ENCODE peak calls at places on chromosomes 2 and 18, in nine cellular contexts. V, U, H, N, X, P, M, D and T are unnamed samples.

GRCh38 chr2:160039166-160039903 is 23.1 kb downstream of the PLA2R1 start:
- DNase-seq in V (peak), U (no peak), H (peak), N (no peak), X (no peak), P (no peak), M (no peak), D (no peak), T (no peak)

GRCh38 chr2:222319576-222320440 is 21.0 kb upstream of the PAX3 start:
- DNase-seq in V (peak), U (peak), H (no peak), N (no peak), X (peak), P (no peak), M (peak), D (no peak), T (peak)

GRCh38 chr2:128442891-128443302 is 124.2 kb upstream of the HS6ST1 start:
- DNase-seq in V (peak), U (peak), H (peak), N (no peak), X (peak), P (no peak), M (peak), D (no peak), T (no peak)

GRCh38 chr18:33746261-33746660 is 168.2 kb downstream of the ASXL3 start:
- DNase-seq in V (no peak), U (no peak), H (no peak), N (no peak), X (no peak), P (no peak), M (no peak), D (no peak), T (no peak)

GRCh38 chr2:100236166-100236565 is 86.1 kb downstream of the LONRF2 start:
- DNase-seq in V (no peak), U (no peak), H (no peak), N (no peak), X (no peak), P (no peak), M (no peak), D (no peak), T (no peak)

GRCh38 chr2:186554450-186554849 is 35.4 kb upstream of the ITGAV start:
- DNase-seq in V (no peak), U (no peak), H (no peak), N (no peak), X (no peak), P (no peak), M (no peak), D (no peak), T (no peak)

GRCh38 chr2:25201265-25201664 is 32.9 kb upstream of the POMC start:
- DNase-seq in V (no peak), U (peak), H (no peak), N (no peak), X (no peak), P (no peak), M (no peak), D (no peak), T (no peak)

GRCh38 chr2:239193426-239193825 is 207.4 kb downstream of the HDAC4 start:
- DNase-seq in V (peak), U (no peak), H (no peak), N (no peak), X (peak), P (no peak), M (peak), D (no peak), T (no peak)

GRCh38 chr18:22830511-22830910 is 102.6 kb upstream of the RBBP8 start:
- DNase-seq in V (no peak), U (peak), H (no peak), N (no peak), X (no peak), P (no peak), M (no peak), D (no peak), T (no peak)

GRCh38 chr18:363327-364115 is 95.7 kb upstream of the THOC1 start:
- DNase-seq in V (no peak), U (no peak), H (no peak), N (no peak), X (no peak), P (no peak), M (no peak), D (no peak), T (no peak)

GRCh38 chr2:102735431-102736130 is 26.2 kb upstream of the TMEM182 start:
- DNase-seq in V (no peak), U (peak), H (no peak), N (no peak), X (no peak), P (no peak), M (no peak), D (no peak), T (peak)

GRCh38 chr18:48948112-48949050 is 2.4 kb downstream of the SMAD7 start:
- DNase-seq in V (peak), U (peak), H (peak), N (peak), X (peak), P (no peak), M (peak), D (peak), T (peak)

GRCh38 chr2:234373060-234373459 is 123.8 kb downstream of the ARL4C start:
- DNase-seq in V (no peak), U (no peak), H (no peak), N (no peak), X (no peak), P (no peak), M (no peak), D (no peak), T (no peak)

GRCh38 chr2:188414412-188414811 is 122.7 kb downstream of the GULP1 start:
- DNase-seq in V (no peak), U (no peak), H (no peak), N (no peak), X (no peak), P (no peak), M (no peak), D (no peak), T (no peak)